ENCODE peak calls at places on chromosomes 11 and 22, in six cellular contexts. One of them, this sample, is unnamed.

GRCh38 chr11:85723088-85723487 is 37.1 kb upstream of the CCDC89 start:
- DNase-seq in A549: no peak
- DNase-seq in GM12878: no peak
- DNase-seq in HepG2: no peak
- DNase-seq in H1: no peak
- DNase-seq in K562: no peak
- DNase-seq in this sample: no peak

GRCh38 chr11:33980896-33981295 is 70.6 kb upstream of the CAPRIN1 start:
- DNase-seq in HepG2: no peak
- DNase-seq in H1: no peak
- DNase-seq in A549: no peak
- DNase-seq in GM12878: no peak
- DNase-seq in K562: no peak
- DNase-seq in this sample: no peak

GRCh38 chr22:27192135-27192900 is 534.9 kb downstream of the MIAT start:
- DNase-seq in GM12878: no peak
- DNase-seq in K562: no peak
- DNase-seq in HepG2: no peak
- DNase-seq in A549: no peak
- DNase-seq in H1: no peak
- DNase-seq in this sample: no peak

GRCh38 chr11:116787436-116787785 is 412 bp downstream of the ZPR1 start:
- DNase-seq in GM12878: no peak
- DNase-seq in H1: no peak
- DNase-seq in K562: no peak
- DNase-seq in HepG2: no peak
- DNase-seq in A549: no peak
- DNase-seq in this sample: no peak

GRCh38 chr22:36009085-36009484 is 19.5 kb downstream of the RBFOX2 start:
- DNase-seq in H1: no peak
- DNase-seq in K562: no peak
- DNase-seq in HepG2: no peak
- DNase-seq in GM12878: no peak
- DNase-seq in A549: no peak
- DNase-seq in this sample: no peak

GRCh38 chr11:82718307-82718706 is 15.4 kb downstream of the FAM181B start:
- DNase-seq in GM12878: no peak
- DNase-seq in H1: peak
- DNase-seq in K562: peak
- DNase-seq in A549: peak
- DNase-seq in HepG2: peak
- DNase-seq in this sample: peak

GRCh38 chr22:50314455-50315288 is 7.2 kb upstream of the PLXNB2 start:
- DNase-seq in HepG2: no peak
- DNase-seq in K562: peak
- DNase-seq in H1: peak
- DNase-seq in GM12878: peak
- DNase-seq in A549: no peak
- DNase-seq in this sample: peak

GRCh38 chr11:43376594-43376993 is 17.9 kb downstream of the TTC17 start:
- DNase-seq in GM12878: no peak
- DNase-seq in A549: no peak
- DNase-seq in K562: no peak
- DNase-seq in HepG2: peak
- DNase-seq in H1: no peak
- DNase-seq in this sample: no peak

DNA sequence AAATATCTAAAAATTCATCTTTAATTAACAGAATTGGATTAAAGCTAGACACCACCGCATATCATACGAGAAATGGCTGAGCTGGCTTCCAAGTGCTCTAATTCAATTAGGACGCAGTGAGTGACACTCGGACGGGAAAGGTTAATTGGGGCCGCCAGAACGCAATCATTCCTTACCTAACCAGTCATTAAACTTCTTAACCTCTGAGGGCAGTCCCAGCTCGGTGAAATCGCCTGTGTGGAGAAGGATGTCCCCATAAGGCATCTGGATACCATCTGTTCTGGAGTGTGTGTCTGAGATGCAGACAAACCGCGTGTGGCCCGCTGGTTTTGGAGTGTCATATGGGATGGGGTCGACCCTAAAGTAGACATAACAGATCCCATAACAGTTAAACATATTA is 50.3 kb downstream of the MPPED2 start:
- DNase-seq in K562: no peak
- DNase-seq in HepG2: no peak
- DNase-seq in H1: no peak
- DNase-seq in A549: no peak
- DNase-seq in GM12878: no peak
- DNase-seq in this sample: peak
- TF ChIP-seq CHD2 in K562: no peak
- TF ChIP-seq CHD2 in HepG2: no peak
- TF ChIP-seq CHD2 in H1: no peak
- TF ChIP-seq CHD2 in A549: no peak
- TF ChIP-seq CHD2 in GM12878: no peak
- TF ChIP-seq CHD2 in this sample: peak

GRCh38 chr22:45212992-45213751 is 27.5 kb downstream of the KIAA0930 start:
- DNase-seq in H1: no peak
- DNase-seq in GM12878: no peak
- DNase-seq in A549: no peak
- DNase-seq in K562: no peak
- DNase-seq in HepG2: no peak
- DNase-seq in this sample: peak
- TF ChIP-seq CHD2 in H1: no peak
- TF ChIP-seq CHD2 in GM12878: no peak
- TF ChIP-seq CHD2 in A549: no peak
- TF ChIP-seq CHD2 in K562: no peak
- TF ChIP-seq CHD2 in HepG2: no peak
- TF ChIP-seq CHD2 in this sample: no peak

GRCh38 chr11:125494033-125494364 is 2.1 kb downstream of the FEZ1 start:
- DNase-seq in H1: no peak
- DNase-seq in K562: no peak
- DNase-seq in GM12878: no peak
- DNase-seq in HepG2: no peak
- DNase-seq in A549: no peak
- DNase-seq in this sample: no peak

GRCh38 chr11:125494601-125494986 is 1.5 kb downstream of the FEZ1 start:
- DNase-seq in HepG2: no peak
- DNase-seq in H1: no peak
- DNase-seq in GM12878: no peak
- DNase-seq in A549: no peak
- DNase-seq in K562: no peak
- DNase-seq in this sample: no peak

GRCh38 chr11:125498521-125498920 is 2.5 kb upstream of the FEZ1 start:
- DNase-seq in A549: no peak
- DNase-seq in GM12878: no peak
- DNase-seq in HepG2: no peak
- DNase-seq in K562: no peak
- DNase-seq in H1: no peak
- DNase-seq in this sample: no peak

GRCh38 chr11:125494987-125495725 is 909 bp downstream of the FEZ1 start:
- DNase-seq in A549: peak
- DNase-seq in HepG2: no peak
- DNase-seq in K562: peak
- DNase-seq in GM12878: no peak
- DNase-seq in H1: peak
- DNase-seq in this sample: peak

DNA sequence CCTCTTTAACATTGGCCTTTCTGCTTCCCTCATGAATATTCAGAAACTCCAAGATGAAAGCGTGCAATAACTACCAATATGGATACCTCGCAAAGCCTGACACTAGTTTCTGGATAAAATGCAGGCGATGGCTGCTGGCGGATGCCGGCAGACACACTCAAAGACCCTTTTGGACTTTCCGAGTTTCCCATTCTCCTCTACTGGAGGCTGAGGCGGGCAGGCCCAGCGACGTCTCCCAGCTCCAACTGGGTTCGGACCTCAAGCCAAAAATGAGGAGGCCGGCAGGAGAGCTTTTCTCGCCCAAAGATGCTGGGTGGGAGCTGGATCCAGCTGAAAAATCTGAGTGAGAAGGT is 376 bp upstream of the FEZ1 start:
- DNase-seq in A549: no peak
- DNase-seq in GM12878: no peak
- DNase-seq in H1: no peak
- DNase-seq in K562: no peak
- DNase-seq in HepG2: no peak
- DNase-seq in this sample: no peak
- TF ChIP-seq CHD2 in A549: no peak
- TF ChIP-seq CHD2 in GM12878: no peak
- TF ChIP-seq CHD2 in H1: no peak
- TF ChIP-seq CHD2 in K562: no peak
- TF ChIP-seq CHD2 in HepG2: no peak
- TF ChIP-seq CHD2 in this sample: no peak

DNA sequence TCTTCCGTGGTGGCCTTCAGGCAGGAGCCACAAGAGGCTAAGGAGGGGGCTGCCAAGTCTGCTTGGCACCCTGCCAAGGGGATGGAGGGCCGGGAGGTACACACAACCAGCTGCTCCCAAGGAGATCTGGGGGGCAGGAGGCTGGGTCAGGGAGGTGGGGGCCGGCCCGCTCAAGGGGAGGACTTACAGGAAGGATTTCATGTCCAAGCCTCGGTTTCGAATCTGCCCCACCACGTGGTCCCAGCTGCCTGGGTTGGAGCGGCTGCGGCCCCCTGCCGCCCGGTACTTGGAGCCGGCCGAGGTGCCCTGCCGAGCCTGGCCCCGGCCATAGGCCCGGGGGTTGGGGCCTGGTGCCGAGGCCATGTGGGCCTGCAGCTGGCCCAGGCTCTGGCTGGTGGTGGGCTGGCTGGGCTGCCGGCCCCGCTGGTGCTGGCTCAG is 33.5 kb downstream of the LRRC10B start:
- DNase-seq in K562: no peak
- DNase-seq in HepG2: no peak
- DNase-seq in A549: no peak
- DNase-seq in H1: peak
- DNase-seq in GM12878: no peak
- DNase-seq in this sample: peak
- TF ChIP-seq CHD2 in K562: no peak
- TF ChIP-seq CHD2 in HepG2: no peak
- TF ChIP-seq CHD2 in A549: no peak
- TF ChIP-seq CHD2 in H1: no peak
- TF ChIP-seq CHD2 in GM12878: no peak
- TF ChIP-seq CHD2 in this sample: no peak

GRCh38 chr22:22398530-22399327 is 109.8 kb downstream of the ZNF280B start:
- DNase-seq in K562: peak
- DNase-seq in H1: no peak
- DNase-seq in A549: no peak
- DNase-seq in HepG2: no peak
- DNase-seq in GM12878: no peak
- DNase-seq in this sample: no peak
- TF ChIP-seq CHD2 in K562: no peak
- TF ChIP-seq CHD2 in H1: no peak
- TF ChIP-seq CHD2 in A549: no peak
- TF ChIP-seq CHD2 in HepG2: no peak
- TF ChIP-seq CHD2 in GM12878: no peak
- TF ChIP-seq CHD2 in this sample: no peak

DNA sequence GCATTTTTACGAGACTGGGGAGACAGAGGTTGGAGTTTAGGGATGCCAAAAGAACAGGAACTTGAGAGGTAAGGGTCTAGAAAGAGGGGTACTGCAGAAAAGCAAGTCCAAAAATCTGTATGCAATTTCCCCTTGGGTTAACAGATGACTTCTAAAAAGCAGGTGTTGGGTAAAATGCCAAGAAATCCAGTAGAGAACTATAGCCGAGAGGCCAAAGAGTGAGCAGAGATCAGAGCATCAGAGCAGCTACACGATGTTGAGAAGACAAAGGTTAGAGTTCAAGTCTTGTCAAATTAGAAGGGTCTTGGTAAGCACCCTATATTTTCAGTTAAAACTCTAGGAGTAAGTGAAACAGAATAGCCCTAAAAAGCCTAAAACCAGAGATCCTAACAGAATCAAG is 145.2 kb downstream of the FCHSD2 start:
- DNase-seq in K562: no peak
- DNase-seq in H1: no peak
- DNase-seq in GM12878: no peak
- DNase-seq in A549: no peak
- DNase-seq in HepG2: no peak
- DNase-seq in this sample: no peak
- TF ChIP-seq CHD2 in K562: no peak
- TF ChIP-seq CHD2 in H1: no peak
- TF ChIP-seq CHD2 in GM12878: no peak
- TF ChIP-seq CHD2 in A549: no peak
- TF ChIP-seq CHD2 in HepG2: no peak
- TF ChIP-seq CHD2 in this sample: no peak

DNA sequence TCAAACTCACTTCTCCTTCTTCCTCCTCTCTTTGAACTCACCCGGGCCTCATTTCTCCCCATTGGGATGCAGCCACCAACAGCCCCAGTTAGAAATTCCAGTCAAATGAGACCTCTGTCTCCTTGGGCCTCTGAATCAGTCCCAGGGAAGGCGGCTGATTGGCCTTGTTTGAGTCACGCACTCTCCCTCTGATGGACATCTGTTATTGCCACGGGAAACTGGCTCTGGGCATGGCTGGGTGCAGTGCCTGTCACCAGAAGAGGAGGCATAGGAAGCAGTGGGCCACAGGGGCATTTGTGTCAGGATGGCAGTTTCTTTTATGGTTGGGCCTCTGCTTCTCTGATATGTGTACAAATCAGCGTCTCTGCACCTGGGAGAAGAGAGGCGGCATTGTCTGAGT is 9.6 kb upstream of the WNT11 start:
- DNase-seq in HepG2: no peak
- DNase-seq in A549: no peak
- DNase-seq in GM12878: no peak
- DNase-seq in K562: no peak
- DNase-seq in H1: no peak
- DNase-seq in this sample: no peak
- TF ChIP-seq CHD2 in HepG2: no peak
- TF ChIP-seq CHD2 in A549: no peak
- TF ChIP-seq CHD2 in GM12878: no peak
- TF ChIP-seq CHD2 in K562: no peak
- TF ChIP-seq CHD2 in H1: no peak
- TF ChIP-seq CHD2 in this sample: no peak